ENCODE peak calls at places on chromosomes 3 and 15, in ten cellular contexts. D, N, G, K, A, E, C, V, S and U are unnamed samples.
A peak's percentile ranks its signal among the peaks of the same experiment; 100 is the strongest.

GRCh38 chr3:45687828-45688193 is 1.4 kb upstream of the SACM1L start:
- DNase-seq in D (no peak), N (no peak), G (no peak), K (no peak), A (no peak), E (peak; percentile 43), C (no peak), V (no peak), S (no peak), U (no peak)

GRCh38 chr15:38867556-38867955 is 302.9 kb upstream of the RASGRP1 start:
- DNase-seq in D (no peak), N (peak; percentile 28), G (no peak), K (no peak), A (no peak), E (no peak), C (no peak), V (no peak), S (no peak), U (no peak)

GRCh38 chr15:85642693-85643058 is 152.0 kb downstream of the KLHL25 start:
- DNase-seq in D (no peak), N (peak; percentile 61), G (no peak), K (no peak), A (no peak), E (no peak), C (peak; percentile 75), V (no peak), S (no peak), U (no peak)

GRCh38 chr3:71702131-71703024 is 22.8 kb downstream of the EIF4E3 start:
- DNase-seq in D (peak; percentile 28), N (no peak), G (no peak), K (no peak), A (peak; percentile 41), E (peak; percentile 85), C (no peak), V (no peak), S (no peak), U (peak; percentile 20)

GRCh38 chr3:192169332-192169915 is 557.9 kb downstream of the FGF12 start:
- DNase-seq in D (no peak), N (no peak), G (no peak), K (no peak), A (no peak), E (no peak), C (no peak), V (no peak), S (no peak), U (no peak)

GRCh38 chr3:187280644-187281043 is 10.9 kb downstream of the MASP1 start:
- DNase-seq in D (no peak), N (no peak), G (no peak), K (no peak), A (no peak), E (no peak), C (no peak), V (no peak), S (no peak), U (no peak)

GRCh38 chr3:100988080-100988479 is 5.1 kb downstream of the ABI3BP start:
- DNase-seq in D (no peak), N (no peak), G (no peak), K (no peak), A (no peak), E (no peak), C (no peak), V (no peak), S (no peak), U (no peak)

GRCh38 chr15:33292718-33293307 is 18.0 kb upstream of the RYR3 start:
- DNase-seq in D (peak; percentile 19), N (peak; percentile 30), G (no peak), K (no peak), A (no peak), E (peak; percentile 37), C (peak; percentile 60), V (peak; percentile 10), S (no peak), U (no peak)

GRCh38 chr15:72781621-72782020 is 1.9 kb downstream of the ADPGK start:
- DNase-seq in D (no peak), N (no peak), G (no peak), K (no peak), A (no peak), E (peak; percentile 16), C (no peak), V (no peak), S (no peak), U (no peak)

GRCh38 chr15:31296304-31297220 is 30.1 kb upstream of the KLF13 start:
- DNase-seq in D (no peak), N (no peak), G (no peak), K (no peak), A (no peak), E (no peak), C (no peak), V (no peak), S (no peak), U (no peak)

GRCh38 chr3:117017135-117017990 is 307.8 kb downstream of the TUSC7 start:
- DNase-seq in D (no peak), N (no peak), G (no peak), K (no peak), A (no peak), E (no peak), C (no peak), V (no peak), S (no peak), U (no peak)